ENCODE peak calls at places on chromosomes 12 and 14, in four cellular contexts. C is cardiac muscle cell, A is psoas muscle, W is progenitor cell of endocrine pancreas. V is an unnamed sample.

GRCh38 chr14:89773644-89774316 is 180.8 kb downstream of the EFCAB11 start:
- DNase-seq in C (peak; percentile 41), A (peak; percentile 58), W (peak; percentile 24), V (no peak)

GRCh38 chr12:82685721-82686222 is 934 bp upstream of the TMTC2 start:
- DNase-seq in A (peak; percentile 91), W (peak; percentile 91), C (peak; percentile 98), V (peak; percentile 89)

GRCh38 chr14:32444262-32444661 is 115.2 kb downstream of the AKAP6 start:
- DNase-seq in A (no peak), C (no peak), W (no peak), V (no peak)

GRCh38 chr12:123393747-123394146 is 9.8 kb downstream of the KMT5A start:
- DNase-seq in W (no peak), A (no peak), C (no peak), V (no peak)

GRCh38 chr14:74804219-74804825 is 41.2 kb downstream of the YLPM1 start:
- DNase-seq in C (peak; percentile 77), W (no peak), A (no peak), V (peak; percentile 57)

GRCh38 chr14:37583358-37584210 is 11.5 kb downstream of the FOXA1 start:
- DNase-seq in C (no peak), W (peak; percentile 49), A (no peak), V (no peak)

GRCh38 chr12:103456006-103456405 is 39.8 kb downstream of the C12orf42 start:
- DNase-seq in A (no peak), W (no peak), C (no peak), V (no peak)

GRCh38 chr12:93243689-93244513 is 133.8 kb upstream of the NUDT4 start:
- DNase-seq in A (no peak), W (no peak), C (peak; percentile 94), V (peak; percentile 50)

GRCh38 chr14:51424569-51425251 is 184.7 kb downstream of the TMX1 start:
- DNase-seq in W (no peak), A (no peak), C (peak; percentile 86), V (no peak)

GRCh38 chr14:57392830-57393229 is 2.4 kb downstream of the NAA30 start:
- DNase-seq in W (no peak), A (no peak), C (no peak), V (no peak)

GRCh38 chr14:57391609-57392195 is 1.3 kb downstream of the NAA30 start:
- DNase-seq in W (no peak), C (peak; percentile 13), A (no peak), V (no peak)

GRCh38 chr14:57389646-57390036 is 745 bp upstream of the NAA30 start:
- DNase-seq in A (no peak), C (no peak), W (no peak), V (no peak)

GRCh38 chr14:57390037-57390805 is at the start of gene NAA30:
- DNase-seq in A (peak; percentile 93), C (peak; percentile 96), W (peak; percentile 91), V (peak; percentile 93)

DNA sequence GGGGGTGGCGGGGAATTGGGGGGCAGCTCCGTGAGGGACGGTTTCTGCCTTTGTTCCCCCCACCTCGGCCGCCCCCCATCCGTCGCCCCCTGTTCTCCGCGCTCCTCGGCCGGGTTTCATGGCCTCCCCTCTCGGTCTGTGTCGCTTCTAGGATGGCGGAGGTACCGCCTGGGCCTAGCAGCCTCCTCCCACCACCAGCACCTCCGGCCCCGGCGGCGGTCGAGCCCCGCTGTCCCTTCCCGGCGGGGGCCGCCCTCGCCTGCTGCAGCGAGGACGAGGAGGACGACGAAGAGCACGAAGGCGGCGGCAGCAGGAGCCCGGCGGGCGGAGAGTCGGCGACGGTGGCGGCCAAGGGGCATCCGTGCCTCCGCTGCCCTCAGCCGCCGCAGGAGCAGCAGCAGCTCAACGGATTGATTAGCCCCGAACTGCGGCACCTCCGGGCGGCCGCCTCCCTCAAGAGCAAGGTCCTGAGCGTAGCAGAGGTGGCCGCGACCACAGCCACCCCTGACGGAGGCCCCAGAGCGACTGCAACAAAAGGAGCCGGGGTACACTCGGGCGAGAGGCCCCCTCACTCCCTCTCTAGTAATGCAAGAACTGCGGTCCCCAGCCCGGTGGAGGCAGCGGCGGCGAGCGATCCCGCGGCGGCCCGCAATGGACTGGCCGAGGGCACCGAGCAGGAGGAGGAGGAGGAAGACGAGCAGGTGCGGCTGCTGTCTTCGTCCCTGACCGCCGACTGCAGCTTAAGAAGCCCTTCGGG is 598 bp downstream of the NAA30 start:
- DNase-seq in W (peak; percentile 39), C (peak; percentile 41), A (peak; percentile 36), V (no peak)
- TF ChIP-seq CTCF in W (peak; percentile 5), C (no peak), A (no peak), V (no peak)

GRCh38 chr12:650983-651382 is 12.3 kb downstream of the NINJ2 start:
- DNase-seq in C (peak; percentile 38), W (no peak), A (no peak), V (no peak)
- TF ChIP-seq CTCF in C (peak; percentile 18), W (no peak), A (peak; percentile 30), V (no peak)

GRCh38 chr12:115166698-115167315 is 482.8 kb upstream of the TBX3 start:
- DNase-seq in C (peak; percentile 72), A (no peak), W (no peak), V (no peak)
- TF ChIP-seq CTCF in C (peak; percentile 32), A (no peak), W (no peak), V (peak; percentile 30)

GRCh38 chr12:74903522-74903921 is 306.1 kb downstream of the KCNC2 start:
- DNase-seq in A (no peak), W (no peak), C (no peak), V (no peak)
- TF ChIP-seq CTCF in A (no peak), W (peak; percentile 30), C (no peak), V (peak; percentile 63)